ENCODE peak calls at places on chromosomes 4 and X, in eight cellular contexts. One of them, this sample, is unnamed.

GRCh38 chrX:107935664-107936433 is 46.3 kb downstream of the TEX13B start:
- DNase-seq in amniotic epithelial cell: peak; percentile 7
- DNase-seq in nucleus accumbens: peak; percentile 31
- DNase-seq in activated T-cell treated with anti-CD3 and anti-CD28 coated beads for 1 hour: no peak
- DNase-seq in T-cell: no peak
- DNase-seq in iris pigment epithelial cell: peak; percentile 18
- DNase-seq in stimulated activated naive CD4-positive, alpha-beta T cell treated with Interleukin-2 at 50 U/mL for 16 hours: no peak
- DNase-seq in GM23248: peak; percentile 12
- DNase-seq in this sample: no peak

GRCh38 chr4:71765837-71766236 is 18.0 kb downstream of the GC start:
- DNase-seq in amniotic epithelial cell: peak; percentile 41
- DNase-seq in nucleus accumbens: no peak
- DNase-seq in activated T-cell treated with anti-CD3 and anti-CD28 coated beads for 1 hour: no peak
- DNase-seq in T-cell: no peak
- DNase-seq in iris pigment epithelial cell: no peak
- DNase-seq in stimulated activated naive CD4-positive, alpha-beta T cell treated with Interleukin-2 at 50 U/mL for 16 hours: no peak
- DNase-seq in GM23248: peak; percentile 12
- DNase-seq in this sample: no peak

GRCh38 chrX:82666355-82666754 is 841.7 kb upstream of the POU3F4 start:
- DNase-seq in amniotic epithelial cell: no peak
- DNase-seq in nucleus accumbens: no peak
- DNase-seq in activated T-cell treated with anti-CD3 and anti-CD28 coated beads for 1 hour: no peak
- DNase-seq in T-cell: no peak
- DNase-seq in iris pigment epithelial cell: no peak
- DNase-seq in stimulated activated naive CD4-positive, alpha-beta T cell treated with Interleukin-2 at 50 U/mL for 16 hours: no peak
- DNase-seq in GM23248: no peak
- DNase-seq in this sample: no peak

GRCh38 chr4:14650127-14650526 is 352.2 kb upstream of the CPEB2 start:
- DNase-seq in amniotic epithelial cell: peak; percentile 8
- DNase-seq in nucleus accumbens: no peak
- DNase-seq in activated T-cell treated with anti-CD3 and anti-CD28 coated beads for 1 hour: no peak
- DNase-seq in T-cell: no peak
- DNase-seq in iris pigment epithelial cell: peak; percentile 27
- DNase-seq in stimulated activated naive CD4-positive, alpha-beta T cell treated with Interleukin-2 at 50 U/mL for 16 hours: no peak
- DNase-seq in GM23248: peak; percentile 7
- DNase-seq in this sample: no peak

GRCh38 chr4:118113220-118113619 is 78.9 kb downstream of the NDST3 start:
- DNase-seq in amniotic epithelial cell: peak; percentile 20
- DNase-seq in nucleus accumbens: no peak
- DNase-seq in activated T-cell treated with anti-CD3 and anti-CD28 coated beads for 1 hour: no peak
- DNase-seq in T-cell: no peak
- DNase-seq in iris pigment epithelial cell: peak; percentile 36
- DNase-seq in stimulated activated naive CD4-positive, alpha-beta T cell treated with Interleukin-2 at 50 U/mL for 16 hours: no peak
- DNase-seq in GM23248: no peak
- DNase-seq in this sample: no peak

GRCh38 chr4:27100713-27101112 is 240.1 kb downstream of the STIM2 start:
- DNase-seq in amniotic epithelial cell: no peak
- DNase-seq in nucleus accumbens: no peak
- DNase-seq in activated T-cell treated with anti-CD3 and anti-CD28 coated beads for 1 hour: no peak
- DNase-seq in T-cell: no peak
- DNase-seq in iris pigment epithelial cell: no peak
- DNase-seq in stimulated activated naive CD4-positive, alpha-beta T cell treated with Interleukin-2 at 50 U/mL for 16 hours: no peak
- DNase-seq in GM23248: no peak
- DNase-seq in this sample: no peak

GRCh38 chr4:113684534-113685091 is 76.9 kb downstream of the CAMK2D start:
- DNase-seq in amniotic epithelial cell: peak; percentile 46
- DNase-seq in nucleus accumbens: peak; percentile 26
- DNase-seq in activated T-cell treated with anti-CD3 and anti-CD28 coated beads for 1 hour: no peak
- DNase-seq in T-cell: no peak
- DNase-seq in iris pigment epithelial cell: peak; percentile 61
- DNase-seq in stimulated activated naive CD4-positive, alpha-beta T cell treated with Interleukin-2 at 50 U/mL for 16 hours: peak; percentile 26
- DNase-seq in GM23248: peak; percentile 73
- DNase-seq in this sample: peak; percentile 58

GRCh38 chr4:127049506-127049905 is 583.3 kb upstream of the INTU start:
- DNase-seq in amniotic epithelial cell: peak; percentile 48
- DNase-seq in nucleus accumbens: no peak
- DNase-seq in activated T-cell treated with anti-CD3 and anti-CD28 coated beads for 1 hour: no peak
- DNase-seq in T-cell: no peak
- DNase-seq in iris pigment epithelial cell: peak; percentile 54
- DNase-seq in stimulated activated naive CD4-positive, alpha-beta T cell treated with Interleukin-2 at 50 U/mL for 16 hours: no peak
- DNase-seq in GM23248: no peak
- DNase-seq in this sample: no peak

GRCh38 chr4:2125023-2125422 is 65.9 kb downstream of the NAT8L start:
- DNase-seq in amniotic epithelial cell: no peak
- DNase-seq in nucleus accumbens: no peak
- DNase-seq in activated T-cell treated with anti-CD3 and anti-CD28 coated beads for 1 hour: no peak
- DNase-seq in T-cell: no peak
- DNase-seq in iris pigment epithelial cell: no peak
- DNase-seq in stimulated activated naive CD4-positive, alpha-beta T cell treated with Interleukin-2 at 50 U/mL for 16 hours: no peak
- DNase-seq in GM23248: no peak
- DNase-seq in this sample: no peak

GRCh38 chr4:151004222-151004621 is 10.9 kb downstream of the LRBA start:
- DNase-seq in amniotic epithelial cell: peak; percentile 84
- DNase-seq in nucleus accumbens: no peak
- DNase-seq in activated T-cell treated with anti-CD3 and anti-CD28 coated beads for 1 hour: no peak
- DNase-seq in T-cell: no peak
- DNase-seq in iris pigment epithelial cell: peak; percentile 91
- DNase-seq in stimulated activated naive CD4-positive, alpha-beta T cell treated with Interleukin-2 at 50 U/mL for 16 hours: no peak
- DNase-seq in GM23248: peak; percentile 41
- DNase-seq in this sample: no peak

GRCh38 chrX:39907964-39908616 is 189.7 kb downstream of the BCOR start:
- DNase-seq in amniotic epithelial cell: peak; percentile 90
- DNase-seq in nucleus accumbens: peak; percentile 13
- DNase-seq in activated T-cell treated with anti-CD3 and anti-CD28 coated beads for 1 hour: no peak
- DNase-seq in T-cell: no peak
- DNase-seq in iris pigment epithelial cell: peak; percentile 84
- DNase-seq in stimulated activated naive CD4-positive, alpha-beta T cell treated with Interleukin-2 at 50 U/mL for 16 hours: no peak
- DNase-seq in GM23248: peak; percentile 94
- DNase-seq in this sample: peak; percentile 25

GRCh38 chrX:69231903-69232302 is 66.7 kb upstream of the PJA1 start:
- DNase-seq in amniotic epithelial cell: no peak
- DNase-seq in nucleus accumbens: no peak
- DNase-seq in activated T-cell treated with anti-CD3 and anti-CD28 coated beads for 1 hour: no peak
- DNase-seq in T-cell: no peak
- DNase-seq in iris pigment epithelial cell: no peak
- DNase-seq in stimulated activated naive CD4-positive, alpha-beta T cell treated with Interleukin-2 at 50 U/mL for 16 hours: no peak
- DNase-seq in GM23248: peak; percentile 17
- DNase-seq in this sample: no peak

GRCh38 chrX:66498672-66499296 is 140.1 kb downstream of the EDA2R start:
- DNase-seq in amniotic epithelial cell: no peak
- DNase-seq in nucleus accumbens: no peak
- DNase-seq in activated T-cell treated with anti-CD3 and anti-CD28 coated beads for 1 hour: no peak
- DNase-seq in T-cell: no peak
- DNase-seq in iris pigment epithelial cell: no peak
- DNase-seq in stimulated activated naive CD4-positive, alpha-beta T cell treated with Interleukin-2 at 50 U/mL for 16 hours: no peak
- DNase-seq in GM23248: no peak
- DNase-seq in this sample: no peak

GRCh38 chr4:169103966-169104412 is 93.9 kb upstream of the CBR4 start:
- DNase-seq in amniotic epithelial cell: no peak
- DNase-seq in nucleus accumbens: no peak
- DNase-seq in activated T-cell treated with anti-CD3 and anti-CD28 coated beads for 1 hour: no peak
- DNase-seq in T-cell: no peak
- DNase-seq in iris pigment epithelial cell: no peak
- DNase-seq in stimulated activated naive CD4-positive, alpha-beta T cell treated with Interleukin-2 at 50 U/mL for 16 hours: no peak
- DNase-seq in GM23248: no peak
- DNase-seq in this sample: no peak

GRCh38 chrX:19332983-19333382 is 10.7 kb upstream of the PDHA1 start:
- DNase-seq in amniotic epithelial cell: no peak
- DNase-seq in nucleus accumbens: no peak
- DNase-seq in activated T-cell treated with anti-CD3 and anti-CD28 coated beads for 1 hour: no peak
- DNase-seq in T-cell: no peak
- DNase-seq in iris pigment epithelial cell: peak; percentile 16
- DNase-seq in stimulated activated naive CD4-positive, alpha-beta T cell treated with Interleukin-2 at 50 U/mL for 16 hours: no peak
- DNase-seq in GM23248: peak; percentile 10
- DNase-seq in this sample: peak; percentile 57

GRCh38 chrX:17591741-17592110 is 145.6 kb upstream of the SCML1 start:
- DNase-seq in amniotic epithelial cell: no peak
- DNase-seq in nucleus accumbens: no peak
- DNase-seq in activated T-cell treated with anti-CD3 and anti-CD28 coated beads for 1 hour: no peak
- DNase-seq in T-cell: no peak
- DNase-seq in iris pigment epithelial cell: peak; percentile 51
- DNase-seq in stimulated activated naive CD4-positive, alpha-beta T cell treated with Interleukin-2 at 50 U/mL for 16 hours: no peak
- DNase-seq in GM23248: peak; percentile 77
- DNase-seq in this sample: no peak

GRCh38 chr4:159273126-159273438 is 170.2 kb downstream of the RAPGEF2 start:
- DNase-seq in amniotic epithelial cell: no peak
- DNase-seq in nucleus accumbens: no peak
- DNase-seq in activated T-cell treated with anti-CD3 and anti-CD28 coated beads for 1 hour: no peak
- DNase-seq in T-cell: no peak
- DNase-seq in iris pigment epithelial cell: peak; percentile 61
- DNase-seq in stimulated activated naive CD4-positive, alpha-beta T cell treated with Interleukin-2 at 50 U/mL for 16 hours: no peak
- DNase-seq in GM23248: no peak
- DNase-seq in this sample: no peak

GRCh38 chr4:8591114-8591513 is 1.5 kb upstream of the CPZ start:
- DNase-seq in amniotic epithelial cell: no peak
- DNase-seq in nucleus accumbens: no peak
- DNase-seq in activated T-cell treated with anti-CD3 and anti-CD28 coated beads for 1 hour: no peak
- DNase-seq in T-cell: no peak
- DNase-seq in iris pigment epithelial cell: no peak
- DNase-seq in stimulated activated naive CD4-positive, alpha-beta T cell treated with Interleukin-2 at 50 U/mL for 16 hours: no peak
- DNase-seq in GM23248: no peak
- DNase-seq in this sample: no peak

GRCh38 chrX:9786839-9787635 is 808 bp downstream of the SHROOM2 start:
- DNase-seq in amniotic epithelial cell: peak; percentile 37
- DNase-seq in nucleus accumbens: no peak
- DNase-seq in activated T-cell treated with anti-CD3 and anti-CD28 coated beads for 1 hour: no peak
- DNase-seq in T-cell: no peak
- DNase-seq in iris pigment epithelial cell: no peak
- DNase-seq in stimulated activated naive CD4-positive, alpha-beta T cell treated with Interleukin-2 at 50 U/mL for 16 hours: no peak
- DNase-seq in GM23248: no peak
- DNase-seq in this sample: no peak

GRCh38 chr4:88737304-88738015 is 39.8 kb upstream of the NAP1L5 start:
- DNase-seq in amniotic epithelial cell: peak; percentile 85
- DNase-seq in nucleus accumbens: no peak
- DNase-seq in activated T-cell treated with anti-CD3 and anti-CD28 coated beads for 1 hour: peak; percentile 5
- DNase-seq in T-cell: peak; percentile 33
- DNase-seq in iris pigment epithelial cell: peak; percentile 44
- DNase-seq in stimulated activated naive CD4-positive, alpha-beta T cell treated with Interleukin-2 at 50 U/mL for 16 hours: no peak
- DNase-seq in GM23248: no peak
- DNase-seq in this sample: peak; percentile 65

GRCh38 chr4:112330921-112331320 is 33.8 kb downstream of the ALPK1 start:
- DNase-seq in amniotic epithelial cell: no peak
- DNase-seq in nucleus accumbens: no peak
- DNase-seq in activated T-cell treated with anti-CD3 and anti-CD28 coated beads for 1 hour: no peak
- DNase-seq in T-cell: no peak
- DNase-seq in iris pigment epithelial cell: no peak
- DNase-seq in stimulated activated naive CD4-positive, alpha-beta T cell treated with Interleukin-2 at 50 U/mL for 16 hours: no peak
- DNase-seq in GM23248: no peak
- DNase-seq in this sample: no peak

GRCh38 chr4:28106155-28106554 is 1245.5 kb downstream of the STIM2 start:
- DNase-seq in amniotic epithelial cell: no peak
- DNase-seq in nucleus accumbens: no peak
- DNase-seq in activated T-cell treated with anti-CD3 and anti-CD28 coated beads for 1 hour: no peak
- DNase-seq in T-cell: no peak
- DNase-seq in iris pigment epithelial cell: no peak
- DNase-seq in stimulated activated naive CD4-positive, alpha-beta T cell treated with Interleukin-2 at 50 U/mL for 16 hours: no peak
- DNase-seq in GM23248: no peak
- DNase-seq in this sample: no peak

GRCh38 chrX:152817082-152817744 is 13.3 kb downstream of the CETN2 start:
- DNase-seq in amniotic epithelial cell: peak; percentile 27
- DNase-seq in nucleus accumbens: peak; percentile 26
- DNase-seq in activated T-cell treated with anti-CD3 and anti-CD28 coated beads for 1 hour: no peak
- DNase-seq in T-cell: no peak
- DNase-seq in iris pigment epithelial cell: peak; percentile 45
- DNase-seq in stimulated activated naive CD4-positive, alpha-beta T cell treated with Interleukin-2 at 50 U/mL for 16 hours: no peak
- DNase-seq in GM23248: peak; percentile 66
- DNase-seq in this sample: peak; percentile 19

GRCh38 chr4:142614621-142615323 is 231.3 kb downstream of the INPP4B start:
- DNase-seq in amniotic epithelial cell: peak; percentile 37
- DNase-seq in nucleus accumbens: no peak
- DNase-seq in activated T-cell treated with anti-CD3 and anti-CD28 coated beads for 1 hour: no peak
- DNase-seq in T-cell: no peak
- DNase-seq in iris pigment epithelial cell: peak; percentile 38
- DNase-seq in stimulated activated naive CD4-positive, alpha-beta T cell treated with Interleukin-2 at 50 U/mL for 16 hours: no peak
- DNase-seq in GM23248: peak; percentile 83
- DNase-seq in this sample: no peak

GRCh38 chr4:34953145-34953799 is 1291.0 kb downstream of the ARAP2 start:
- DNase-seq in amniotic epithelial cell: no peak
- DNase-seq in nucleus accumbens: no peak
- DNase-seq in activated T-cell treated with anti-CD3 and anti-CD28 coated beads for 1 hour: no peak
- DNase-seq in T-cell: no peak
- DNase-seq in iris pigment epithelial cell: no peak
- DNase-seq in stimulated activated naive CD4-positive, alpha-beta T cell treated with Interleukin-2 at 50 U/mL for 16 hours: no peak
- DNase-seq in GM23248: no peak
- DNase-seq in this sample: peak; percentile 6

GRCh38 chr4:25160714-25161598 is 707 bp upstream of the SEPSECS start:
- DNase-seq in amniotic epithelial cell: no peak
- DNase-seq in nucleus accumbens: no peak
- DNase-seq in activated T-cell treated with anti-CD3 and anti-CD28 coated beads for 1 hour: no peak
- DNase-seq in T-cell: no peak
- DNase-seq in iris pigment epithelial cell: peak; percentile 17
- DNase-seq in stimulated activated naive CD4-positive, alpha-beta T cell treated with Interleukin-2 at 50 U/mL for 16 hours: peak; percentile 31
- DNase-seq in GM23248: peak; percentile 66
- DNase-seq in this sample: peak; percentile 27

GRCh38 chr4:16626945-16627344 is 271.5 kb downstream of the LDB2 start:
- DNase-seq in amniotic epithelial cell: peak; percentile 94
- DNase-seq in nucleus accumbens: peak; percentile 16
- DNase-seq in activated T-cell treated with anti-CD3 and anti-CD28 coated beads for 1 hour: no peak
- DNase-seq in T-cell: no peak
- DNase-seq in iris pigment epithelial cell: peak; percentile 96
- DNase-seq in stimulated activated naive CD4-positive, alpha-beta T cell treated with Interleukin-2 at 50 U/mL for 16 hours: no peak
- DNase-seq in GM23248: peak; percentile 96
- DNase-seq in this sample: no peak

GRCh38 chrX:2719774-2720447 is 28.8 kb downstream of the CD99 start:
- DNase-seq in amniotic epithelial cell: no peak
- DNase-seq in nucleus accumbens: no peak
- DNase-seq in activated T-cell treated with anti-CD3 and anti-CD28 coated beads for 1 hour: no peak
- DNase-seq in T-cell: no peak
- DNase-seq in iris pigment epithelial cell: no peak
- DNase-seq in stimulated activated naive CD4-positive, alpha-beta T cell treated with Interleukin-2 at 50 U/mL for 16 hours: no peak
- DNase-seq in GM23248: no peak
- DNase-seq in this sample: no peak

GRCh38 chr4:32929738-32930688 is 2209.8 kb downstream of the PCDH7 start:
- DNase-seq in amniotic epithelial cell: no peak
- DNase-seq in nucleus accumbens: no peak
- DNase-seq in activated T-cell treated with anti-CD3 and anti-CD28 coated beads for 1 hour: no peak
- DNase-seq in T-cell: no peak
- DNase-seq in iris pigment epithelial cell: no peak
- DNase-seq in stimulated activated naive CD4-positive, alpha-beta T cell treated with Interleukin-2 at 50 U/mL for 16 hours: no peak
- DNase-seq in GM23248: no peak
- DNase-seq in this sample: no peak

GRCh38 chr4:8039290-8039689 is 99.6 kb upstream of the AFAP1 start:
- DNase-seq in amniotic epithelial cell: no peak
- DNase-seq in nucleus accumbens: no peak
- DNase-seq in activated T-cell treated with anti-CD3 and anti-CD28 coated beads for 1 hour: no peak
- DNase-seq in T-cell: no peak
- DNase-seq in iris pigment epithelial cell: no peak
- DNase-seq in stimulated activated naive CD4-positive, alpha-beta T cell treated with Interleukin-2 at 50 U/mL for 16 hours: no peak
- DNase-seq in GM23248: peak; percentile 19
- DNase-seq in this sample: peak; percentile 70

GRCh38 chr4:153564630-153565525 is 98.7 kb downstream of the TMEM131L start:
- DNase-seq in amniotic epithelial cell: peak; percentile 66
- DNase-seq in nucleus accumbens: peak; percentile 57
- DNase-seq in activated T-cell treated with anti-CD3 and anti-CD28 coated beads for 1 hour: no peak
- DNase-seq in T-cell: no peak
- DNase-seq in iris pigment epithelial cell: peak; percentile 43
- DNase-seq in stimulated activated naive CD4-positive, alpha-beta T cell treated with Interleukin-2 at 50 U/mL for 16 hours: no peak
- DNase-seq in GM23248: peak; percentile 58
- DNase-seq in this sample: peak; percentile 10

GRCh38 chr4:89137695-89138094 is 26.4 kb downstream of the TIGD2 start:
- DNase-seq in amniotic epithelial cell: no peak
- DNase-seq in nucleus accumbens: no peak
- DNase-seq in activated T-cell treated with anti-CD3 and anti-CD28 coated beads for 1 hour: no peak
- DNase-seq in T-cell: no peak
- DNase-seq in iris pigment epithelial cell: no peak
- DNase-seq in stimulated activated naive CD4-positive, alpha-beta T cell treated with Interleukin-2 at 50 U/mL for 16 hours: no peak
- DNase-seq in GM23248: no peak
- DNase-seq in this sample: no peak

GRCh38 chrX:118315529-118315928 is 30.4 kb upstream of the WDR44 start:
- DNase-seq in amniotic epithelial cell: no peak
- DNase-seq in nucleus accumbens: no peak
- DNase-seq in activated T-cell treated with anti-CD3 and anti-CD28 coated beads for 1 hour: no peak
- DNase-seq in T-cell: no peak
- DNase-seq in iris pigment epithelial cell: no peak
- DNase-seq in stimulated activated naive CD4-positive, alpha-beta T cell treated with Interleukin-2 at 50 U/mL for 16 hours: no peak
- DNase-seq in GM23248: no peak
- DNase-seq in this sample: no peak

GRCh38 chr4:105569014-105569850 is 16.8 kb downstream of the ARHGEF38 start:
- DNase-seq in amniotic epithelial cell: no peak
- DNase-seq in nucleus accumbens: no peak
- DNase-seq in activated T-cell treated with anti-CD3 and anti-CD28 coated beads for 1 hour: no peak
- DNase-seq in T-cell: no peak
- DNase-seq in iris pigment epithelial cell: no peak
- DNase-seq in stimulated activated naive CD4-positive, alpha-beta T cell treated with Interleukin-2 at 50 U/mL for 16 hours: no peak
- DNase-seq in GM23248: no peak
- DNase-seq in this sample: no peak

This sample was measured in cerebellar cortex.